ENCODE peak calls at places on chromosomes 16 and 17, in five cellular contexts. One of them, this sample, is unnamed.

GRCh38 chr17:42179911-42180410 is 981 bp downstream of the KCNH4 start:
- DNase-seq in mucosa of descending colon: peak; percentile 63
- DNase-seq in ascending aorta: no peak
- DNase-seq in heart left ventricle: no peak
- DNase-seq in fibroblast of the aortic adventitia: peak; percentile 46
- DNase-seq in this sample: peak; percentile 16

GRCh38 chr17:79847698-79848369 is 8.6 kb upstream of the CBX4 start:
- DNase-seq in heart left ventricle: no peak
- DNase-seq in mucosa of descending colon: no peak
- DNase-seq in ascending aorta: no peak
- DNase-seq in fibroblast of the aortic adventitia: no peak
- DNase-seq in this sample: no peak

GRCh38 chr16:82658796-82659195 is 32.0 kb downstream of the CDH13 start:
- DNase-seq in fibroblast of the aortic adventitia: no peak
- DNase-seq in mucosa of descending colon: no peak
- DNase-seq in ascending aorta: no peak
- DNase-seq in heart left ventricle: no peak
- DNase-seq in this sample: no peak

GRCh38 chr16:7505495-7505894 is 172.8 kb downstream of the RBFOX1 start:
- DNase-seq in ascending aorta: no peak
- DNase-seq in heart left ventricle: no peak
- DNase-seq in mucosa of descending colon: no peak
- DNase-seq in fibroblast of the aortic adventitia: no peak
- DNase-seq in this sample: no peak

GRCh38 chr16:51592013-51592501 is 441.0 kb upstream of the SALL1 start:
- DNase-seq in heart left ventricle: no peak
- DNase-seq in fibroblast of the aortic adventitia: no peak
- DNase-seq in ascending aorta: no peak
- DNase-seq in mucosa of descending colon: no peak
- DNase-seq in this sample: no peak

GRCh38 chr17:3761918-3762380 is 38.2 kb downstream of the HASPIN start:
- DNase-seq in heart left ventricle: no peak
- DNase-seq in fibroblast of the aortic adventitia: no peak
- DNase-seq in ascending aorta: no peak
- DNase-seq in mucosa of descending colon: no peak
- DNase-seq in this sample: no peak

GRCh38 chr17:71237903-71238538 is 882.8 kb upstream of the SOX9 start:
- DNase-seq in mucosa of descending colon: no peak
- DNase-seq in heart left ventricle: no peak
- DNase-seq in ascending aorta: no peak
- DNase-seq in fibroblast of the aortic adventitia: peak; percentile 4
- DNase-seq in this sample: peak; percentile 80

GRCh38 chr16:8936421-8936820 is 27.3 kb downstream of the USP7 start:
- DNase-seq in ascending aorta: no peak
- DNase-seq in heart left ventricle: no peak
- DNase-seq in fibroblast of the aortic adventitia: peak; percentile 27
- DNase-seq in mucosa of descending colon: peak; percentile 72
- DNase-seq in this sample: peak; percentile 63

GRCh38 chr17:57600092-57600491 is 145.0 kb downstream of the CCDC182 start:
- DNase-seq in heart left ventricle: no peak
- DNase-seq in ascending aorta: no peak
- DNase-seq in fibroblast of the aortic adventitia: no peak
- DNase-seq in mucosa of descending colon: no peak
- DNase-seq in this sample: no peak

GRCh38 chr16:47667956-47668355 is 206.8 kb downstream of the PHKB start:
- DNase-seq in mucosa of descending colon: no peak
- DNase-seq in ascending aorta: no peak
- DNase-seq in heart left ventricle: no peak
- DNase-seq in fibroblast of the aortic adventitia: no peak
- DNase-seq in this sample: peak; percentile 22

GRCh38 chr16:79635488-79635887 is 35.0 kb upstream of the MAF start:
- DNase-seq in mucosa of descending colon: no peak
- DNase-seq in ascending aorta: no peak
- DNase-seq in heart left ventricle: no peak
- DNase-seq in fibroblast of the aortic adventitia: no peak
- DNase-seq in this sample: no peak

GRCh38 chr17:53538129-53538617 is 284.6 kb upstream of the KIF2B start:
- DNase-seq in heart left ventricle: no peak
- DNase-seq in fibroblast of the aortic adventitia: no peak
- DNase-seq in ascending aorta: no peak
- DNase-seq in mucosa of descending colon: no peak
- DNase-seq in this sample: no peak

DNA sequence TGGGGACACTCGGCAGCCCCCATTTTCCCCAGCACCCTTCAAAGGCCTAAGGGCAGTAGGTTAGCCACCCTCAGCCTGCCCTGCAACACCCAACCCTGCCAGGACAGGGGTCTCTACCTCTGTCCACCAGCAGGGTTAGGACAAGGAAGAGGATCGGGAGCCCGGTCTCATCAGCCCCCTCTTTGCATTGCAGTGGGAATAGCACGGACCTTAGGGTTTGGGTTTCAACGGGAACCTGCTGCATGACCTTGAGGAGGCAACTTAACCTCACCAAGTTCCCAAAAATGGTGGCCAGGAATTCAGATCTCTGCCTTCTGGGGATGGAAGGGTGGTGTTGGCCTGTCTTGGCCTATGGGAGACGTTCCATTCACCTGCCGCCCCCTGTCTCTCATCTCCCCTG is 20.2 kb upstream of the SPPL2C start:
- DNase-seq in fibroblast of the aortic adventitia: no peak
- DNase-seq in heart left ventricle: no peak
- DNase-seq in mucosa of descending colon: no peak
- DNase-seq in ascending aorta: no peak
- DNase-seq in this sample: no peak
- TF ChIP-seq CTCF in fibroblast of the aortic adventitia: no peak
- TF ChIP-seq CTCF in heart left ventricle: no peak
- TF ChIP-seq CTCF in mucosa of descending colon: no peak
- TF ChIP-seq CTCF in ascending aorta: no peak
- TF ChIP-seq CTCF in this sample: no peak

GRCh38 chr16:55372792-55373488 is 48.9 kb downstream of the IRX6 start:
- DNase-seq in mucosa of descending colon: no peak
- DNase-seq in ascending aorta: no peak
- DNase-seq in heart left ventricle: peak; percentile 74
- DNase-seq in fibroblast of the aortic adventitia: no peak
- DNase-seq in this sample: no peak

GRCh38 chr16:55368205-55368604 is 44.2 kb downstream of the IRX6 start:
- DNase-seq in fibroblast of the aortic adventitia: no peak
- DNase-seq in mucosa of descending colon: peak; percentile 4
- DNase-seq in heart left ventricle: no peak
- DNase-seq in ascending aorta: no peak
- DNase-seq in this sample: no peak

GRCh38 chr16:55369151-55369550 is 45.1 kb downstream of the IRX6 start:
- DNase-seq in ascending aorta: no peak
- DNase-seq in fibroblast of the aortic adventitia: no peak
- DNase-seq in heart left ventricle: no peak
- DNase-seq in mucosa of descending colon: no peak
- DNase-seq in this sample: no peak

GRCh38 chr16:55373489-55373832 is 49.5 kb downstream of the IRX6 start:
- DNase-seq in fibroblast of the aortic adventitia: no peak
- DNase-seq in mucosa of descending colon: no peak
- DNase-seq in ascending aorta: no peak
- DNase-seq in heart left ventricle: no peak
- DNase-seq in this sample: no peak

GRCh38 chr16:55370762-55371482 is 46.9 kb downstream of the IRX6 start:
- DNase-seq in heart left ventricle: peak; percentile 86
- DNase-seq in ascending aorta: no peak
- DNase-seq in fibroblast of the aortic adventitia: peak; percentile 37
- DNase-seq in mucosa of descending colon: peak; percentile 36
- DNase-seq in this sample: peak; percentile 35
- H3K4me3 ChIP-seq in heart left ventricle: peak overlapping the region; percentile 16
- H3K4me3 ChIP-seq in ascending aorta: no peak overlapping the region
- H3K4me3 ChIP-seq in fibroblast of the aortic adventitia: no peak overlapping the region
- H3K4me3 ChIP-seq in mucosa of descending colon: no peak overlapping the region
- H3K4me3 ChIP-seq in this sample: no peak overlapping the region

GRCh38 chr16:67372664-67373063 is 20.6 kb downstream of the TPPP3 start:
- DNase-seq in heart left ventricle: no peak
- DNase-seq in fibroblast of the aortic adventitia: peak; percentile 59
- DNase-seq in ascending aorta: no peak
- DNase-seq in mucosa of descending colon: no peak
- DNase-seq in this sample: peak; percentile 34
- TF ChIP-seq CTCF in heart left ventricle: peak; percentile 28
- TF ChIP-seq CTCF in fibroblast of the aortic adventitia: peak; percentile 54
- TF ChIP-seq CTCF in ascending aorta: peak; percentile 52
- TF ChIP-seq CTCF in mucosa of descending colon: no peak
- TF ChIP-seq CTCF in this sample: peak; percentile 43

DNA sequence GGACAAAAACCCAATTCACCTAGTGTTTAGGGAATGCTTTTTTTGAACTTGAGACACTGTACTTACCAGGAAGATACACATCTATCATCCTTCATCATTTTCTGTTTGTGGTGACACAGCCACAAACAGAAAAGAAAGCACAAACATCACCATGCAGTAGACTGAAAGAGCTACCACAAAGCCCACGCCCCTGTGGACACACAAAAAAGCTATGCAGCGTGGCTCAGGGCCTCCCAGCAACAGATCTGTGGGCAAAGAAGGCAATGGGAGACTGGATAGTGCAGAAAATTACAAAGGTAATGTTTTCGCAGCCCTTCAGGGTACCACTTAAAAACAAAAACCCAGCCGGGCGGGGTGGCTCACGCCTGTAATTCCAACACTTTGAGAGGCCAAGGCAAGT is 9.6 kb downstream of the COTL1 start:
- DNase-seq in fibroblast of the aortic adventitia: no peak
- DNase-seq in ascending aorta: no peak
- DNase-seq in mucosa of descending colon: no peak
- DNase-seq in heart left ventricle: no peak
- DNase-seq in this sample: no peak
- H3K4me3 ChIP-seq in fibroblast of the aortic adventitia: no peak overlapping the region
- H3K4me3 ChIP-seq in ascending aorta: no peak overlapping the region
- H3K4me3 ChIP-seq in mucosa of descending colon: no peak overlapping the region
- H3K4me3 ChIP-seq in heart left ventricle: no peak overlapping the region
- H3K4me3 ChIP-seq in this sample: no peak overlapping the region

GRCh38 chr17:1643293-1643998 is 2.1 kb downstream of the SCARF1 start:
- DNase-seq in heart left ventricle: peak; percentile 59
- DNase-seq in mucosa of descending colon: peak; percentile 87
- DNase-seq in fibroblast of the aortic adventitia: no peak
- DNase-seq in ascending aorta: no peak
- DNase-seq in this sample: no peak
- TF ChIP-seq CTCF in heart left ventricle: no peak
- TF ChIP-seq CTCF in mucosa of descending colon: peak; percentile 19
- TF ChIP-seq CTCF in fibroblast of the aortic adventitia: no peak
- TF ChIP-seq CTCF in ascending aorta: no peak
- TF ChIP-seq CTCF in this sample: peak; percentile 26

GRCh38 chr16:87648236-87648635 is 45.9 kb downstream of the JPH3 start:
- DNase-seq in fibroblast of the aortic adventitia: no peak
- DNase-seq in ascending aorta: no peak
- DNase-seq in mucosa of descending colon: no peak
- DNase-seq in heart left ventricle: no peak
- DNase-seq in this sample: no peak
- H3K4me3 ChIP-seq in fibroblast of the aortic adventitia: no peak overlapping the region
- H3K4me3 ChIP-seq in ascending aorta: no peak overlapping the region
- H3K4me3 ChIP-seq in mucosa of descending colon: no peak overlapping the region
- H3K4me3 ChIP-seq in heart left ventricle: no peak overlapping the region
- H3K4me3 ChIP-seq in this sample: no peak overlapping the region

GRCh38 chr16:27363246-27363632 is 38.7 kb upstream of the IL21R start:
- DNase-seq in fibroblast of the aortic adventitia: no peak
- DNase-seq in ascending aorta: no peak
- DNase-seq in mucosa of descending colon: no peak
- DNase-seq in heart left ventricle: no peak
- DNase-seq in this sample: no peak

GRCh38 chr16:27363797-27364196 is 38.2 kb upstream of the IL21R start:
- DNase-seq in heart left ventricle: no peak
- DNase-seq in fibroblast of the aortic adventitia: no peak
- DNase-seq in mucosa of descending colon: peak; percentile 92
- DNase-seq in ascending aorta: no peak
- DNase-seq in this sample: no peak

GRCh38 chr16:27364493-27365141 is 37.4 kb upstream of the IL21R start:
- DNase-seq in mucosa of descending colon: peak; percentile 49
- DNase-seq in heart left ventricle: no peak
- DNase-seq in fibroblast of the aortic adventitia: no peak
- DNase-seq in ascending aorta: no peak
- DNase-seq in this sample: no peak

GRCh38 chr16:27361987-27362386 is 40.0 kb upstream of the IL21R start:
- DNase-seq in heart left ventricle: no peak
- DNase-seq in ascending aorta: no peak
- DNase-seq in mucosa of descending colon: no peak
- DNase-seq in fibroblast of the aortic adventitia: no peak
- DNase-seq in this sample: no peak

GRCh38 chr16:27362570-27363245 is 39.3 kb upstream of the IL21R start:
- DNase-seq in heart left ventricle: no peak
- DNase-seq in fibroblast of the aortic adventitia: no peak
- DNase-seq in ascending aorta: no peak
- DNase-seq in mucosa of descending colon: no peak
- DNase-seq in this sample: no peak
- TF ChIP-seq CTCF in heart left ventricle: no peak
- TF ChIP-seq CTCF in fibroblast of the aortic adventitia: no peak
- TF ChIP-seq CTCF in ascending aorta: no peak
- TF ChIP-seq CTCF in mucosa of descending colon: no peak
- TF ChIP-seq CTCF in this sample: no peak

GRCh38 chr16:57285379-57285778 is 907 bp upstream of the PLLP start:
- DNase-seq in ascending aorta: no peak
- DNase-seq in mucosa of descending colon: no peak
- DNase-seq in heart left ventricle: no peak
- DNase-seq in fibroblast of the aortic adventitia: no peak
- DNase-seq in this sample: no peak
- H3K4me3 ChIP-seq in ascending aorta: no peak overlapping the region
- H3K4me3 ChIP-seq in mucosa of descending colon: no peak overlapping the region
- H3K4me3 ChIP-seq in heart left ventricle: no peak overlapping the region
- H3K4me3 ChIP-seq in fibroblast of the aortic adventitia: no peak overlapping the region
- H3K4me3 ChIP-seq in this sample: no peak overlapping the region

DNA sequence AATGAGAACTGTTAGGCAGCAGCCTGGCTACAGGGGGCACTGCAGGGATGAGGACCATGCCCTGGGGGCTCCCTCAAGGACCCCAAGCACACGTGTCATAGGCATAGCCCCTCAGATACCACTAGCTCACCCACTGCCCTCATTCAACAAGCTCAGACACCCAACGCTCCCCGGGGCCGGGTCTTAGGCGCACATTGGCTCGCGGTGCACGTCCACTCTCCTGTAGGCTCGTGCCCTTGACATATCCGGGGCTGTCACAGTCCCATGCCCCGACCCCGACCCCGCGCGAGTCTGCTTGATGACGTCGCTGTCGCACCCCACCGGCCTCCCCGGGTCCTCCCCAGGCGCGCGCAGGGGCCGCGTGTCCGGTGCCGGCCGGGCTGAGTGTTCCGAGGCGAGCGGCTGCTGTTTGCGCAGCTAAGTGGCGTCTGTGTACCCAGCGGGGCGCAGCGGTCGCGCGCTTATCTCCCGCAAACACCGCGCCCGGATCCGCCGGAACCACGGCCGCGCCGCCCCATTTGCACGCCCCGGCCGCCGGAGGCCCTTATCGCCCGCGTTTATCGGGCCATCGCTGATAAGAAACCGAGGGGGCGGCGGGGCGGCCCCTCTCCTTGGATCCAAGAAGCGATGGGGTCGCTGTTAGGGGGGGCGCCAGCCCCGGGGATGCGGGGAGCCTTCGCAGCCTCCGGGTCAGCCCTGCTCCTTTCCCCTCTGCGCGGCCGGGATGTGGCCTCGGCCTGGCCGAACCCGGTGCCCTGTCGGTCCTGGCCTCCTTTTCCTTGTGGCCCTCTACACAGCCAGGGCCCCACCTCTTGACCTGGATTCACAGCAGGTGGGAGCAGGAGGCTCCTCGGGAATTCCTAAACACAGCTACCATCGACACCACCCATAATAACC is 20.7 kb upstream of the NAGS start:
- DNase-seq in fibroblast of the aortic adventitia: no peak
- DNase-seq in mucosa of descending colon: peak; percentile 40
- DNase-seq in ascending aorta: no peak
- DNase-seq in heart left ventricle: peak; percentile 36
- DNase-seq in this sample: no peak
- TF ChIP-seq CTCF in fibroblast of the aortic adventitia: no peak
- TF ChIP-seq CTCF in mucosa of descending colon: no peak
- TF ChIP-seq CTCF in ascending aorta: no peak
- TF ChIP-seq CTCF in heart left ventricle: no peak
- TF ChIP-seq CTCF in this sample: peak; percentile 39